ENCODE peak calls at places on chromosomes 3 and 15, in five cellular contexts. One of them, this sample, is unnamed.

GRCh38 chr3:194076486-194076885 is 59.5 kb upstream of the HES1 start:
- DNase-seq in GM20000: no peak
- DNase-seq in GM13977: no peak
- DNase-seq in mesothelial cell of epicardium: no peak
- DNase-seq in fibroblast of villous mesenchyme: no peak
- DNase-seq in this sample: no peak

GRCh38 chr3:126102530-126102951 is 18.6 kb upstream of the SLC41A3 start:
- DNase-seq in mesothelial cell of epicardium: no peak
- DNase-seq in fibroblast of villous mesenchyme: no peak
- DNase-seq in GM13977: no peak
- DNase-seq in GM20000: no peak
- DNase-seq in this sample: no peak

GRCh38 chr3:25493246-25493645 is 65.2 kb downstream of the RARB start:
- DNase-seq in mesothelial cell of epicardium: no peak
- DNase-seq in GM13977: no peak
- DNase-seq in GM20000: no peak
- DNase-seq in fibroblast of villous mesenchyme: no peak
- DNase-seq in this sample: no peak

GRCh38 chr15:62464705-62465104 is 299.6 kb upstream of the C2CD4B start:
- DNase-seq in GM13977: no peak
- DNase-seq in fibroblast of villous mesenchyme: no peak
- DNase-seq in mesothelial cell of epicardium: no peak
- DNase-seq in GM20000: no peak
- DNase-seq in this sample: no peak

GRCh38 chr3:42651248-42652091 is 2.0 kb upstream of the ZBTB47 start:
- DNase-seq in GM20000: no peak
- DNase-seq in GM13977: no peak
- DNase-seq in fibroblast of villous mesenchyme: peak
- DNase-seq in mesothelial cell of epicardium: no peak
- DNase-seq in this sample: no peak

GRCh38 chr15:58229297-58229768 is 91.2 kb downstream of the AQP9 start:
- DNase-seq in mesothelial cell of epicardium: no peak
- DNase-seq in fibroblast of villous mesenchyme: no peak
- DNase-seq in GM13977: no peak
- DNase-seq in GM20000: no peak
- DNase-seq in this sample: no peak

GRCh38 chr3:81985996-81986723 is 224.7 kb upstream of the GBE1 start:
- DNase-seq in mesothelial cell of epicardium: no peak
- DNase-seq in fibroblast of villous mesenchyme: no peak
- DNase-seq in GM20000: no peak
- DNase-seq in GM13977: no peak
- DNase-seq in this sample: no peak

GRCh38 chr3:72299321-72299802 is 514.4 kb upstream of the PROK2 start:
- DNase-seq in GM13977: no peak
- DNase-seq in fibroblast of villous mesenchyme: no peak
- DNase-seq in GM20000: no peak
- DNase-seq in mesothelial cell of epicardium: no peak
- DNase-seq in this sample: no peak

GRCh38 chr3:158094235-158094916 is 11.8 kb downstream of the SHOX2 start:
- DNase-seq in GM13977: peak
- DNase-seq in mesothelial cell of epicardium: no peak
- DNase-seq in fibroblast of villous mesenchyme: no peak
- DNase-seq in GM20000: peak
- DNase-seq in this sample: peak

GRCh38 chr3:61530355-61530754 is 31.0 kb upstream of the PTPRG start:
- DNase-seq in fibroblast of villous mesenchyme: peak
- DNase-seq in GM13977: no peak
- DNase-seq in GM20000: no peak
- DNase-seq in mesothelial cell of epicardium: no peak
- DNase-seq in this sample: no peak

GRCh38 chr3:71591106-71591505 is 7.6 kb upstream of the FOXP1 start:
- DNase-seq in GM20000: no peak
- DNase-seq in mesothelial cell of epicardium: no peak
- DNase-seq in GM13977: no peak
- DNase-seq in fibroblast of villous mesenchyme: no peak
- DNase-seq in this sample: no peak

DNA sequence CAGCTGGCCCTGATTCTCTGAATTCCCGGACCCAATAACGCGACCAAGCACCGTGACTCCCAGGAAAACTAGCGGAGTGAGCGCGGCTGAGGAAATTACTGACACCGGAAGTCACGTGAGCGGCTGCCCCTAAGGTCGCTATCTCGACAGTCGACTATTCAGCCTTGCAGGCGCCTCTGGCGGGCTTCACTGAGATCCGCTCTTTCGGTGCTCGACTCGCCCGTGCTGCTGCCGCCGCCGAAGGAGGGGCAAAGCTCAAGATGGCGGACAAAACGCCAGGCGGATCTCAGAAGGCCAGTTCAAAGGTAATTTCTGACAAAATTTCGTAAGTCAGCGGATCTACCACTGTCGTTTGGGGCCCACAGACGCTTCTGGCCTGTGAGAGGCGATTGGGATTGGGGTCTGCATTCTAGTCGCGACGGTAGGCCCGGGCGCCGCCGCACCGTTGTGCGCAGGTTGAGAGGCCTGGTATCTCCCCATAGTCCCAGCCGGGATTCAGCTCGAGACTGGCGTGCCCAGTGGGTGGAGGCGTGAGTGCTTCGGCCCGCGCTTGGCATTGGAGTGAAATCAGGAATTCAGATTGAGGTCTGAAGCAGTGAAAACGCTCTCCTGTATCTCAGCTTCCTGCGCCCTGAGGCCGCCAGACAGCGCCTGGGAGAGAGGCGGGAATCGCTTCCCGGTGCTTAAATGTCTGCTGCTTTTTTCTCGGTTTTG is at the start of gene U2SURP:
- DNase-seq in fibroblast of villous mesenchyme: peak
- DNase-seq in mesothelial cell of epicardium: peak
- DNase-seq in GM20000: peak
- DNase-seq in GM13977: peak
- DNase-seq in this sample: peak
- TF ChIP-seq CTCF in fibroblast of villous mesenchyme: no peak
- TF ChIP-seq CTCF in mesothelial cell of epicardium: no peak
- TF ChIP-seq CTCF in GM20000: no peak
- TF ChIP-seq CTCF in GM13977: no peak
- TF ChIP-seq CTCF in this sample: no peak

GRCh38 chr15:92076536-92076935 is 223.0 kb downstream of the SLCO3A1 start:
- DNase-seq in fibroblast of villous mesenchyme: no peak
- DNase-seq in GM20000: no peak
- DNase-seq in GM13977: no peak
- DNase-seq in mesothelial cell of epicardium: no peak
- DNase-seq in this sample: no peak

GRCh38 chr15:92075764-92076163 is 222.3 kb downstream of the SLCO3A1 start:
- DNase-seq in GM13977: no peak
- DNase-seq in fibroblast of villous mesenchyme: no peak
- DNase-seq in mesothelial cell of epicardium: no peak
- DNase-seq in GM20000: no peak
- DNase-seq in this sample: no peak

GRCh38 chr15:92078270-92078669 is 224.8 kb downstream of the SLCO3A1 start:
- DNase-seq in mesothelial cell of epicardium: no peak
- DNase-seq in GM20000: no peak
- DNase-seq in GM13977: no peak
- DNase-seq in fibroblast of villous mesenchyme: no peak
- DNase-seq in this sample: no peak

GRCh38 chr15:92079047-92079446 is 225.5 kb downstream of the SLCO3A1 start:
- DNase-seq in mesothelial cell of epicardium: no peak
- DNase-seq in fibroblast of villous mesenchyme: no peak
- DNase-seq in GM13977: no peak
- DNase-seq in GM20000: no peak
- DNase-seq in this sample: no peak

GRCh38 chr15:92077353-92078080 is 224.0 kb downstream of the SLCO3A1 start:
- DNase-seq in GM20000: peak
- DNase-seq in mesothelial cell of epicardium: no peak
- DNase-seq in fibroblast of villous mesenchyme: peak
- DNase-seq in GM13977: peak
- DNase-seq in this sample: no peak
- TF ChIP-seq CTCF in GM20000: peak
- TF ChIP-seq CTCF in mesothelial cell of epicardium: peak
- TF ChIP-seq CTCF in fibroblast of villous mesenchyme: peak
- TF ChIP-seq CTCF in GM13977: peak
- TF ChIP-seq CTCF in this sample: peak

GRCh38 chr3:98994128-98994762 is 92.8 kb upstream of the DCBLD2 start:
- DNase-seq in fibroblast of villous mesenchyme: peak
- DNase-seq in GM13977: no peak
- DNase-seq in mesothelial cell of epicardium: no peak
- DNase-seq in GM20000: no peak
- DNase-seq in this sample: no peak
- TF ChIP-seq CTCF in fibroblast of villous mesenchyme: peak
- TF ChIP-seq CTCF in GM13977: peak
- TF ChIP-seq CTCF in mesothelial cell of epicardium: peak
- TF ChIP-seq CTCF in GM20000: no peak
- TF ChIP-seq CTCF in this sample: peak

GRCh38 chr15:25501828-25502446 is 63.1 kb upstream of the UBE3A start:
- DNase-seq in fibroblast of villous mesenchyme: peak
- DNase-seq in GM13977: no peak
- DNase-seq in GM20000: no peak
- DNase-seq in mesothelial cell of epicardium: no peak
- DNase-seq in this sample: no peak
- TF ChIP-seq CTCF in fibroblast of villous mesenchyme: peak
- TF ChIP-seq CTCF in GM13977: peak
- TF ChIP-seq CTCF in GM20000: no peak
- TF ChIP-seq CTCF in mesothelial cell of epicardium: peak
- TF ChIP-seq CTCF in this sample: peak

DNA sequence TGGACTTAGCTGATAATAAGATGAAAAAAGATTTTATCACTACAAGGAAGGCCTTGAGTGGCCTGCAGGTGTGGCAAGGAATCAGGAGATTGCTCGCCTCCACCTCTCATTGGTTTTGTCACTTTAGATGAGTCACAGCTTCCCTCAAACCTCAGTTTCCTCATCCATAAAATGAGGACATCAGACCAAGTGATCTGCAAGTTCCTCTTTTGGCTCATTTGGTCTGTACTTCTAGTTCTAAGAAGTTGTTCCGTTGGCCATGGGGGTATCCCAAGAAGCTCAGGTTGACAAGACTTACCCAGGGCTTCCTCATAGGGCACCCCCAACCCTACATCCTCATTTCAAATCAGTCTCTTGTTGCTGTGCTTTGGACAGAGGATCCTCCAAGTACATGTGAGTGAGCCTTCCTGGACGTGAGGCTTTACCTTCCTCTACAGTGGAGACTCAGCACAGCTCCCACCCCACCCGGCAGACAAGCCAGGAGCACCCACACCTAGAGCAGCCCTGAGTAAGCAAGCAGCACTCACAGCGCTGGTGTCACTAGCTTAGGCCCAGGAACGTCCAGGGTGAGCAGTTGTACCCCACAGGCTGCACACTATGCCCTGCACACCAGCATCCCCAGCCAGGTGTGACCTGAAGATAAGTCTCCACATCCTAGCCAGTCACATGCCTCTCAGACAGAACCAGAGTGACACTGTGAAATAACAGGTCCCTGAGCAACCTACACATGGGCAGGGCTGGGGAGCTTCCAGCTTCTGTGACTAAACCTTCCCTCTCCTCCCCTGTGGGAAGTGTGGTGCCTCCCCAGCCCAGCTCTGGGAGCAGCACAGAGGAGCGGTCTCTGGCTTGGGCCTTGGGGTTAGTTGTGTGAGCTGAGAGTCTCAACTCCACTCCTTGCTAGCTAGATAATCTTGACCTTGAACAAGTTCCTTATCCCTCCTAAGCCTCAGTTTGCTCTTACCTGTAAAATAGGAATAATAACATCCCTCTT is 253.8 kb downstream of the UACA start:
- DNase-seq in fibroblast of villous mesenchyme: no peak
- DNase-seq in mesothelial cell of epicardium: no peak
- DNase-seq in GM20000: no peak
- DNase-seq in GM13977: no peak
- DNase-seq in this sample: no peak
- TF ChIP-seq CTCF in fibroblast of villous mesenchyme: no peak
- TF ChIP-seq CTCF in mesothelial cell of epicardium: no peak
- TF ChIP-seq CTCF in GM20000: no peak
- TF ChIP-seq CTCF in GM13977: no peak
- TF ChIP-seq CTCF in this sample: no peak

DNA sequence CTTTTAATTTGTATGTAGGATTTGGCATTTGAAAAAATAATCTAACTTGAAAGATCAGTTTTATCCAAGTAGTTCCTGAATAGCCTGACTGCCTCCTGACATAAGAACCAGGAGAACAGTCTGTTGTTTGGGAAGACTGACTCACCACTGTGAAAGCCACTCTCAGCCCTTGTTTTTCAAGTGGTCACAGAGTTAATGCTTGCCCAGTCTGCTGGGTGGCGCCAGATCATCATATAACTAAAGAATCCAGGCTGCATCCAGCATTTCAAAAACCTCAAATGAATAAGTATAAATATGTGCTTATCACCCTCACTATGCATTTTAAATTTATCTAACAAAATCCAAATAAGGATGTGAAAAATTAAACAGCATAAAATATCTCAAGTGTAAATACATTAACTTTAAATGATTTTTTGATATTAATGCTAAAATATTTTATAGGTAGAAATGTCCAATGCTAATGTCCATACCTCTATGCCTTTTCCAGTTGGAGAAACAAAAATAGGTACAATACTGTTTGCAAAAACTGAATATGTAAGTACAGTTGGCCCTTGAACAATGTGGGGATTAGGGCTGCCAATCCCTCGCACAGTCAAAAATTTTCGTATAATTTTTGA is 26.9 kb upstream of the ZBBX start:
- DNase-seq in mesothelial cell of epicardium: peak
- DNase-seq in GM20000: peak
- DNase-seq in GM13977: no peak
- DNase-seq in fibroblast of villous mesenchyme: peak
- DNase-seq in this sample: no peak
- TF ChIP-seq CTCF in mesothelial cell of epicardium: peak
- TF ChIP-seq CTCF in GM20000: peak
- TF ChIP-seq CTCF in GM13977: peak
- TF ChIP-seq CTCF in fibroblast of villous mesenchyme: no peak
- TF ChIP-seq CTCF in this sample: peak

DNA sequence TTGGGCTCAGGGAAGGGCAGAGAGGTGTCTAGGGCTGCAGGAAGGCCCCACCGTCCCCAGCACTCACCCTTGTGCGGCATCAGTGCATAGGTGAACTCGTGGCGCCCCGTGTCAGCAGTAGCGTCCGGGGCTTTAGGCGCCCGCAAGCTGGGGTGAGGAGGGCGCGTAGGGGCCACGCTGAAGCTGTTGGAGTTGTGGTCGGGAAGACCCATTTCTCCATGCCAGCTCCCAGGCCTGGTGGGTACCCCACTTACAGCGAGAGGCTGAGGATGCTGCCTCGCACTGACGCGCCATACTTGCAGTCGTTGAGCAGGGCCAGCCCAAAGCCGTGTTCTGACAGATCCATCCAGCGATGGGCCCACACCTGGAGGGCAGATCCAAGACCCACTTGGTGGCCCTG is 9.7 kb downstream of the NEIL1 start:
- DNase-seq in GM13977: no peak
- DNase-seq in mesothelial cell of epicardium: no peak
- DNase-seq in fibroblast of villous mesenchyme: no peak
- DNase-seq in GM20000: no peak
- DNase-seq in this sample: no peak
- TF ChIP-seq CTCF in GM13977: no peak
- TF ChIP-seq CTCF in mesothelial cell of epicardium: no peak
- TF ChIP-seq CTCF in fibroblast of villous mesenchyme: no peak
- TF ChIP-seq CTCF in GM20000: no peak
- TF ChIP-seq CTCF in this sample: no peak

DNA sequence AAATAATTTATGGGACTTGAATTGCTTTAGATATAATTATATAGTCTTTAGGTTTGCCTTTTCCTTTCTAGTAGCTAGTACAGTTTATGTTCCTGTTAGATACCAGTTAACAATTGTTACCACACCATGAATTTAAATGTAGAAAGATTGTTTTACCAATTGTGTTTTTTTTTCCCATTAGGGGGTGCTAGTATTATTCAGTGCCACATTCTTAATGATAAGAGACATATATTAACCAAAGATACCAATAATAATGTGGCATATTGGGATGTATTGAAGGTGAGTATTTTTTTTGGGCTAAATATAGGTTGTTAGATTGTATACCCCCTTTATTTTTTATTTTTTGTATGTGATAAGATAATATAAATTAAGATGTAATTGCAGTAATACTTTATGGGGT is 27.7 kb downstream of the WDR48 start:
- DNase-seq in GM20000: no peak
- DNase-seq in mesothelial cell of epicardium: no peak
- DNase-seq in GM13977: no peak
- DNase-seq in fibroblast of villous mesenchyme: no peak
- DNase-seq in this sample: no peak
- TF ChIP-seq CTCF in GM20000: no peak
- TF ChIP-seq CTCF in mesothelial cell of epicardium: no peak
- TF ChIP-seq CTCF in GM13977: no peak
- TF ChIP-seq CTCF in fibroblast of villous mesenchyme: no peak
- TF ChIP-seq CTCF in this sample: no peak

This sample was measured in GM06990.